ENCODE peak calls at places on chromosomes 16 and 17, in five cellular contexts. M is transverse colon, U is H1, P is lung microvascular endothelial cell, S is C1 segment of cervical spinal cord. Z is an unnamed sample.

GRCh38 chr17:45742251-45742650 is 41.9 kb upstream of the CRHR1 start:
- DNase-seq in S (no peak), P (no peak), M (no peak), U (no peak), Z (no peak)

GRCh38 chr17:50957600-50958575 is 91.7 kb upstream of the TOB1 start:
- DNase-seq in M (no peak), S (no peak), U (no peak), P (no peak), Z (no peak)

GRCh38 chr16:24145927-24146326 is 110.2 kb upstream of the CACNG3 start:
- DNase-seq in M (no peak), S (no peak), P (no peak), U (no peak), Z (no peak)

GRCh38 chr17:63925615-63926014 is 6.5 kb downstream of the CD79B start:
- DNase-seq in M (no peak), U (no peak), S (no peak), P (no peak), Z (no peak)

GRCh38 chr16:48041861-48042435 is 113.8 kb downstream of the ABCC12 start:
- DNase-seq in U (no peak), M (no peak), P (no peak), S (no peak), Z (no peak)

GRCh38 chr17:31113939-31114338 is 19.2 kb downstream of the NF1 start:
- DNase-seq in S (no peak), M (no peak), U (no peak), P (no peak), Z (no peak)

GRCh38 chr16:67162439-67163163 is 1.9 kb upstream of the HSF4 start:
- DNase-seq in P (no peak), U (peak; percentile 71), S (no peak), M (no peak), Z (no peak)

GRCh38 chr16:4957720-4958509 is at the start of gene SEC14L5:
- DNase-seq in S (peak; percentile 88), P (peak; percentile 99), M (peak; percentile 98), U (peak; percentile 100), Z (no peak)

GRCh38 chr16:4962716-4963115 is 4.6 kb downstream of the SEC14L5 start:
- DNase-seq in U (no peak), P (no peak), M (no peak), S (peak; percentile 45), Z (no peak)

GRCh38 chr17:68228817-68229570 is 18.8 kb upstream of the AMZ2 start:
- DNase-seq in P (no peak), S (no peak), U (no peak), M (no peak), Z (no peak)

GRCh38 chr16:50040028-50040427 is 15.0 kb downstream of the CNEP1R1 start:
- DNase-seq in S (no peak), P (no peak), U (no peak), M (no peak), Z (no peak)

GRCh38 chr16:1708083-1708767 is 2.2 kb downstream of the MAPK8IP3 start:
- DNase-seq in M (no peak), P (no peak), S (no peak), U (no peak), Z (no peak)

GRCh38 chr17:82449883-82450356 is 632 bp downstream of the CYBC1 start:
- DNase-seq in P (no peak), M (no peak), S (no peak), U (no peak), Z (no peak)

GRCh38 chr16:5560084-5560483 is 462.5 kb upstream of the EEF2KMT start:
- DNase-seq in U (no peak), S (no peak), M (no peak), P (no peak), Z (no peak)

GRCh38 chr16:80055831-80056230 is 455.3 kb upstream of the MAF start:
- DNase-seq in S (no peak), P (no peak), M (no peak), U (no peak), Z (no peak)

GRCh38 chr17:77742579-77742978 is 215.9 kb upstream of the TNRC6C start:
- DNase-seq in M (no peak), P (no peak), U (no peak), S (no peak), Z (no peak)

GRCh38 chr16:52283018-52283417 is 263.9 kb downstream of the TOX3 start:
- DNase-seq in M (no peak), P (peak; percentile 29), S (no peak), U (no peak), Z (no peak)

GRCh38 chr17:83177611-83178532 is 98.5 kb downstream of the METRNL start:
- DNase-seq in P (no peak), S (no peak), M (no peak), U (peak; percentile 29), Z (no peak)

GRCh38 chr16:67068212-67068753 is 39.3 kb downstream of the CBFB start:
- DNase-seq in U (no peak), M (no peak), P (no peak), S (no peak), Z (no peak)

Z was measured in vagina.